ENCODE peak calls at places on chromosomes 12 and 14, in eight cellular contexts. E, G, D, N, C, M, I and K are unnamed samples.

GRCh38 chr12:6567112-6567680 is 895 bp downstream of the NOP2 start:
- DNase-seq in E (no peak), G (no peak), D (no peak), N (no peak), C (no peak), M (no peak), I (no peak), K (no peak)

GRCh38 chr12:131035268-131035681 is 81.6 kb downstream of the ADGRD1 start:
- DNase-seq in E (no peak), G (no peak), D (no peak), N (no peak), C (no peak), M (no peak), I (no peak), K (no peak)

GRCh38 chr14:30337456-30337855 is 221.5 kb upstream of the G2E3 start:
- DNase-seq in E (no peak), G (no peak), D (no peak), N (no peak), C (no peak), M (no peak), I (no peak), K (no peak)

GRCh38 chr12:104263580-104264358 is 39.8 kb upstream of the EID3 start:
- DNase-seq in E (no peak), G (no peak), D (peak; percentile 92), N (no peak), C (no peak), M (no peak), I (no peak), K (no peak)

GRCh38 chr14:89374908-89375307 is 42.1 kb downstream of the FOXN3 start:
- DNase-seq in E (no peak), G (no peak), D (no peak), N (no peak), C (no peak), M (no peak), I (no peak), K (no peak)

GRCh38 chr12:95408201-95408600 is 65.8 kb upstream of the METAP2 start:
- DNase-seq in E (no peak), G (no peak), D (no peak), N (no peak), C (no peak), M (no peak), I (no peak), K (no peak)

GRCh38 chr12:18546399-18546798 is 191.4 kb downstream of the PLCZ1 start:
- DNase-seq in E (peak; percentile 59), G (peak; percentile 7), D (peak; percentile 35), N (no peak), C (no peak), M (no peak), I (no peak), K (no peak)

GRCh38 chr14:99350751-99351150 is 78.8 kb upstream of the BCL11B start:
- DNase-seq in E (no peak), G (no peak), D (no peak), N (no peak), C (no peak), M (no peak), I (no peak), K (no peak)

GRCh38 chr14:92005019-92005418 is 34.8 kb downstream of the TRIP11 start:
- DNase-seq in E (no peak), G (no peak), D (no peak), N (no peak), C (no peak), M (no peak), I (no peak), K (no peak)

GRCh38 chr12:56628671-56629458 is 1.3 kb downstream of the BAZ2A start:
- DNase-seq in E (peak; percentile 33), G (peak; percentile 35), D (peak; percentile 60), N (peak; percentile 54), C (peak; percentile 80), M (peak; percentile 63), I (peak; percentile 84), K (peak; percentile 56)

GRCh38 chr12:52788876-52789636 is 6.9 kb downstream of the KRT3 start:
- DNase-seq in E (no peak), G (no peak), D (no peak), N (no peak), C (no peak), M (no peak), I (no peak), K (no peak)

GRCh38 chr12:124392271-124392990 is 97.5 kb downstream of the RFLNA start:
- DNase-seq in E (peak; percentile 61), G (peak; percentile 92), D (no peak), N (no peak), C (peak; percentile 87), M (no peak), I (peak; percentile 87), K (peak; percentile 56)

GRCh38 chr12:118061876-118062791 is 1.2 kb upstream of the WSB2 start:
- DNase-seq in E (peak; percentile 54), G (peak; percentile 74), D (peak; percentile 54), N (no peak), C (peak; percentile 78), M (no peak), I (peak; percentile 53), K (peak; percentile 51)

GRCh38 chr12:19095869-19096480 is 33.6 kb upstream of the PLEKHA5 start:
- DNase-seq in E (peak; percentile 75), G (peak; percentile 21), D (peak; percentile 69), N (no peak), C (no peak), M (no peak), I (no peak), K (no peak)

GRCh38 chr12:16555630-16556029 is 50.3 kb downstream of the LMO3 start:
- DNase-seq in E (no peak), G (no peak), D (peak; percentile 61), N (no peak), C (no peak), M (no peak), I (no peak), K (no peak)

GRCh38 chr12:91785655-91786489 is 359.8 kb downstream of the BTG1 start:
- DNase-seq in E (no peak), G (no peak), D (no peak), N (no peak), C (no peak), M (no peak), I (no peak), K (no peak)

GRCh38 chr14:67636361-67636919 is 16.7 kb downstream of the ARG2 start:
- DNase-seq in E (no peak), G (no peak), D (peak; percentile 3), N (no peak), C (no peak), M (no peak), I (no peak), K (no peak)

GRCh38 chr12:106794369-106794768 is 19.9 kb downstream of the RIC8B start:
- DNase-seq in E (peak; percentile 22), G (no peak), D (no peak), N (no peak), C (no peak), M (no peak), I (no peak), K (no peak)

GRCh38 chr12:42666671-42667243 is 77.2 kb upstream of the PRICKLE1 start:
- DNase-seq in E (peak; percentile 71), G (peak; percentile 7), D (peak; percentile 63), N (no peak), C (no peak), M (no peak), I (no peak), K (no peak)

GRCh38 chr14:70020350-70021170 is 141.3 kb downstream of the SMOC1 start:
- DNase-seq in E (no peak), G (no peak), D (no peak), N (no peak), C (no peak), M (no peak), I (no peak), K (no peak)

GRCh38 chr12:85983601-85984000 is 109.5 kb downstream of the NTS start:
- DNase-seq in E (no peak), G (no peak), D (no peak), N (no peak), C (no peak), M (no peak), I (no peak), K (no peak)
- H3K27ac ChIP-seq in E (no peak overlapping the region), G (no peak overlapping the region), D (no peak overlapping the region), N (no peak overlapping the region), C (no peak overlapping the region), M (no peak overlapping the region), I (no peak overlapping the region), K (no peak overlapping the region)

DNA sequence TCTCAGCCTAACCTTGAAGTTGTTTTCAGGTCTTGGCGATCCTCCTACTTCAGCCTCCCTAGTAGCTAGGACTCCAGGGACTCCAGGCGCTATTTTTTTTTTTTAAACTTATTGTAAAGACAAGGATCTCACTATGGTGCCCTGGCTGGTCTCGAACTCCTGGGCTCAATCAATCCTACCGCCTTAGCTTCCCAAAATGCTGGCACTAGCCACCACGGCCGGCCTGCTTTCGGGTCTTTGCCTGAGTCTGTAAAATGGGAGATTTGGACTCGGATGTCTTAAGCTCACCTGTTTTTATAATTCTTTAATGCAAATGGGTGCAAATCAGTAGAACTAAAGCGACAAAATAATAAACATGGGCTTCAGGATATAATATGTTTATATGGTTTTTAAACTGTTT is 858 bp upstream of the SYT10 start:
- DNase-seq in E (no peak), G (no peak), D (no peak), N (no peak), C (no peak), M (no peak), I (no peak), K (no peak)
- H3K4me3 ChIP-seq in E (no peak overlapping the region), G (no peak overlapping the region), D (no peak overlapping the region), N (no peak overlapping the region), C (no peak overlapping the region), M (no peak overlapping the region), I (no peak overlapping the region), K (no peak overlapping the region)

DNA sequence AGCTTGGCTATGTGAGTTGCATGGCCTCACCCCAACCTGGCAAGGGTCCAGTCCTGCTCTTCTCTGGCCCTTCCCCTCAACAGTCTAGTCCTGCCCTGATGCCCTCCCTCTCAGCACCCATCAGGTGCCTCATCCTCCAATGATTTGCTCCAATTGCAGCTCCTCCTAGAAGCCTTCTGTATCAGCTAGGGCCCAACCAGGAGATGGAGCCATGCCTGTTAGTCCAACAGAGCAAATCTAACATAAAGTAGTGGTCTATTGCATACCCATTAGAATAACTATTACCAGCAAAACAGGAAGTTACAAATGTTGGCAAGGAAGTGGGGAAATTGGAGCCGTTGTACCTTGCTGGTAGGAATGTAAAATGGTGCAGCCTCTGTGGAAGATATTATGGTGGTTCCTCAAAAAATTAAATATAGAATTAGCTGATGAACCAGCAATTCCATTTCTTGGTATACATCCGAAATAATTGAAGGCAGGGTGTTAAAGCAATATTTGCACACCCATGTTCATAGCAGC is 163.5 kb downstream of the VRK1 start:
- DNase-seq in E (no peak), G (no peak), D (no peak), N (no peak), C (no peak), M (no peak), I (no peak), K (no peak)
- H3K4me1 ChIP-seq in E (no peaks in the 10 kb centered on the region), G (no peaks in the 10 kb centered on the region), D (no peaks in the 10 kb centered on the region), N (peaks cover 5% of the 10 kb centered on the region), C (no peaks in the 10 kb centered on the region), M (peaks cover 56% of the 10 kb centered on the region), I (no peaks in the 10 kb centered on the region), K (no peaks in the 10 kb centered on the region)

DNA sequence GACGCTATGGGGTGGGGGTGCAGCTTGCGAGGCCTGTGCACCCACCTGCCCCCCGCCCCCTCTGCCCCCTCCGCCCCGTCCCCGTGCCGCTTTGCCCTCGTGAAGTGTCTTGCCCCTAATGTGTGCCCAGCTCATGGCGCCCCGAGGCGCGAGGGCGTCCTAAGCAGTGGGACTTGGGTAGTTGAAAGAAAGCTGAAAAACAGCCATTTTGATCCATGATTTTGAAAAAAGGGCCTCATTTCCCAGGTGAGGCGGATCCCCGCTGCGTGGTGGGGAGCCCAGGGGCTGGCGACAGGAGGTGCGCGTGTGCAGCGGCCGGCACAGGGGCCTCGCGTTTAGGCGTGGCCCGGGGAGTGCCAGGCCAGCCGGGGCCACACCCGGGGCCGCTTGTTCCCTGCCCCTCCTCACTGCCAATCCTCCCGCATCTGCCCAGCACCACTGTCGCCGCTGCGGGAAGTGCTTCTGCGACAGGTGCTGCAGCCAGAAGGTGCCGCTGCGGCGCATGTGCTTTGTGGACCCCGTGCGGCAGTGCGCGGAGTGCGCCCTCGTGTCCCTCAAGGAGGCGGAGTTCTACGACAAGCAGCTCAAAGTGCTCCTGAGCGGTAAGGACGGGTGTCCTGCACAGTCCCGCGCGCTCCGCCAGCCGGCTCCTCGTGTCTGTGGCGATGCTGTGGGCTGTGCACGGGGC is 11.8 kb downstream of the ZFYVE21 start:
- DNase-seq in E (no peak), G (no peak), D (no peak), N (no peak), C (no peak), M (no peak), I (peak; percentile 50), K (no peak)
- H3K27ac ChIP-seq in E (no peak overlapping the region), G (no peak overlapping the region), D (no peak overlapping the region), N (no peak overlapping the region), C (no peak overlapping the region), M (no peak overlapping the region), I (no peak overlapping the region), K (no peak overlapping the region)